ENCODE peak calls at places on chromosomes 3 and 15, in four cellular contexts. H is IMR-90, K is H9, D is trophoblast cell. G is an unnamed sample.

GRCh38 chr3:141681390-141681780 is 56.7 kb upstream of the RNF7 start:
- DNase-seq in H (no peak), K (no peak), D (no peak), G (no peak)

GRCh38 chr3:134474956-134475355 is 10.8 kb downstream of the ANAPC13 start:
- DNase-seq in H (no peak), K (no peak), D (peak; percentile 74), G (no peak)

GRCh38 chr15:57861805-57862586 is 155.5 kb downstream of the POLR2M start:
- DNase-seq in H (peak; percentile 64), K (no peak), D (peak; percentile 18), G (no peak)

GRCh38 chr15:60379466-60380274 is 18.1 kb downstream of the ANXA2 start:
- DNase-seq in H (peak; percentile 98), K (no peak), D (peak; percentile 97), G (no peak)

GRCh38 chr3:42025388-42026138 is 63.7 kb upstream of the ULK4 start:
- DNase-seq in H (peak; percentile 99), K (peak; percentile 93), D (peak; percentile 61), G (peak; percentile 89)

GRCh38 chr3:58299839-58300516 is 6.1 kb upstream of the RPP14 start:
- DNase-seq in H (peak; percentile 73), K (no peak), D (peak; percentile 70), G (peak; percentile 35)

GRCh38 chr3:101270158-101270557 is 50.2 kb downstream of the IMPG2 start:
- DNase-seq in H (no peak), K (no peak), D (no peak), G (no peak)

GRCh38 chr3:193207290-193207689 is 33.7 kb upstream of the PLAAT1 start:
- DNase-seq in H (no peak), K (no peak), D (no peak), G (no peak)

GRCh38 chr15:51768018-51768417 is 16.6 kb downstream of the TMOD2 start:
- DNase-seq in H (no peak), K (no peak), D (no peak), G (no peak)

GRCh38 chr3:123401836-123402530 is 46.9 kb downstream of the ADCY5 start:
- DNase-seq in H (no peak), K (no peak), D (no peak), G (no peak)

GRCh38 chr3:65995030-65995429 is 43.7 kb downstream of the MAGI1 start:
- DNase-seq in H (peak; percentile 46), K (no peak), D (peak; percentile 51), G (no peak)

GRCh38 chr3:143977326-143978262 is 6.0 kb downstream of the DIPK2A start:
- DNase-seq in H (peak; percentile 41), K (no peak), D (peak; percentile 10), G (no peak)

GRCh38 chr3:137163241-137163916 is 205.6 kb downstream of the IL20RB start:
- DNase-seq in H (no peak), K (peak; percentile 39), D (no peak), G (peak; percentile 43)

GRCh38 chr3:137163958-137164357 is 206.2 kb downstream of the IL20RB start:
- DNase-seq in H (no peak), K (no peak), D (no peak), G (no peak)

DNA sequence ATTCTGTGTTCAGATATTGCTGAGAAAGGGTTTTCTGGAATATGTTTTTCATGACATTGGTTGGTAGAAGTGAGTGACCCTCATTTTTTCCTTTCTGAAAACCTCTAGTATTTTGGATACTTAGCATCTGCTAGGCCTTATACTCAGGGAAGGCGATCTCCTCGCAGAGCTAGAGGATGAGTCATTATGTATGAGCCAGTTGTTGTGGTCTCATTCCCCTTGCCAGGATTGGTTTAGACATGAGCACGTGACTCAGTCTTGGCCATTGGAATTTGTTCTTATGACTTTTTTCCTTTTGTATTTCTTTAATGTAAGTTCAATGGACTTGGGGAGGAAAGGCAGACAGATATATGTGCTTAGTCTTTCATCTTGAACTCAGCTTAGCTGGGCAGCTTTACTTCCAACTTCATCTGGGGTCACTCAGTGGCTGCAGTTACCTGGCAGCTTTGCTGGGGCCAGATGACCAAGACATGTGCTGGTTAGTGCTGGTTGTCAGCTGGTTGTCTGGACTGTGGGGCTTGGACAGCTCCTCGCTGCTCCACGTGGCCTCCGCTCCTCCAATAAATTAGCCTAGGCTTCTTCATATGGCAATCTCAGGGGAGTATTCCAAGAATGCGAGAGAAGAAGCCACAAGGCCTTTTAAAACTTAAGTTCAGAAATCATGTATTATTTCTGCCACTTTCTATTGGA is 207.5 kb downstream of the IL20RB start:
- DNase-seq in H (peak; percentile 30), K (no peak), D (peak; percentile 4), G (no peak)
- H3K4ac ChIP-seq in H (no peak overlapping the region), K (no peak overlapping the region), D (no peak overlapping the region), G (no peak overlapping the region)

GRCh38 chr3:53891500-53892334 is at the start of gene SELENOK:
- DNase-seq in H (peak; percentile 99), K (peak; percentile 100), D (peak; percentile 100), G (peak; percentile 97)
- H3K4ac ChIP-seq in H (peak within 1 kb of the TSS; percentile 46), K (peak within 1 kb of the TSS; percentile 80), D (peak within 1 kb of the TSS; percentile 24), G (no peak within 1 kb of the TSS)

DNA sequence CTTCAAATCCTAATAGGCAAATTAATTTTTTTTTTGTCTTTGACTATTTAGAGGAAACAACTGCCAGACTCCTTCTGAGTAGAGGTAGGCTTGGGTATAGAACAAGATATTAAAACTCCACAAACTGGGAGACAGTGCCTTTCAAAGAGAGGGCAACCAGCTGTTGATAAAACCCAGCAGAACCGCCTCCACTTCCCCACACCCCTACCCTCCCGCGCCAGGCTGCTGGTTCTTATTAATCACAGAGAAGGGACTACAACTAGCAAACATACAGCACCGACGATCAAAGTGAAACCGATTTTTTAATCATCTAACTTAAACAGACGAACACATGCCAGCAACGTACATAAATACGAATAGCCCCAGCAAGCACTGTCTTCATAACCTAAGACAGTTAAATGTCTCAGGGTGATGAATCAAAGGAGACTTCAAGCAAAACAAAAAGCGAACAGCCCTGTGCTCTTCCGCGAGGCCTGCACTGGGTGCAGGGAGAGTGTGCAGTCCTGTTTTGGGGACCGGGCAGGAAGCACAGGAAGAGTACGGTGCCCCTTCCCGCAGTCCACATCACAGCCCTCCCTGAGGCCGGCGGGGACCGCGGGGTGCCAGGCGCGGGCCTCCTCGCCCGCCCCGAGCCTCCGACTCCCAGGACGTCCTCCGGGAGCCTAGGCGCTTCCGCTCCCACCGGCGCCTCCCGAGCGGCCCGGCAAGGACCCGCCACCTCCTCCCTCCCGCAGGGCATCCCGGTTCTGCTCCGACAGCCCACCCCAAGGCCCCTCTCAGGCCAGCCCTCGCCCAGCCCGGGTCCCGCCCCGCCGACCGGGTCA is 75.1 kb upstream of the VGLL4 start:
- DNase-seq in H (peak; percentile 57), K (no peak), D (peak; percentile 76), G (peak; percentile 21)
- H3K4ac ChIP-seq in H (peak overlapping the region; percentile 70), K (no peak overlapping the region), D (peak overlapping the region; percentile 77), G (no peak overlapping the region)

DNA sequence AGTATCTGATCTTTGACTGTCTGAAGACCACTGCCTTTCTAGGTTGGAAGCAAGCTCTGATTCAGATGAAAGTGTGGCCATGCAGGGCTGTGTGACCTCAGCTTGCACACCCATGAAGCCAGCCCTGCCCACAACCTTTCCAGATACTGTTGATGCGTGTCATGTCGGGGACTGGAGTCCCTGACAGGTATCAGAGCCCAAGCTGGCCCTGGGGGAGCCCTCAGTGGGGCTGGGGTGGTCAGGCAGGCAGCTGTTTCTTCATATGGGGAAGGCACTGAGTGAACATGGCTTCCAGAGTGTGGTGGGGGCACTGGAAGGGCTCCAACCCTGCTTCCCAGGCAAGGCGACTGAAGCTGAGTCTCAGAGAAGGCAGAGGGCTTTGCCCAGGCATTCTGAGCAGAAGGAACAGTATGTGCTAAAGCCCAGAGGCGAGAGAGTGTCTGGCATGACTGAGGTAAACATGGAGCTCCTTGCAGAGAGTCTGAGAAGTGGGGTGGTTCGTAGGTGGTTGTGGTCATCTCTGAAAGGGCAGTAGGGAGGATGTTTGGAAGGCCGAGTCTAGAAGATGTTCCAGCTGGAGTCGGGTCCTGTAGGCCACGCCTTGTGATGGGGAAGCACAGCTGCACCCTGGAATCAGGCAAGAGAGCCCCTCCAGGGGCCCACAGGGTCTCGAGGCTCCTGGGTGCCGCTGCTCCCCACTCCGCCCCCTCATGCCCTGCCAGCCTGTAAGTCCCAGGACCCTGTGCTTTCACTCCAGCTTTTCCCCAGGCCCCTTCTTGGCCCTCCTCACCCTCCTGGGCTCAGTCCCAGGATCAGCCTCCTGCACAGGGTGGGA is 122.3 kb downstream of the EEFSEC start:
- DNase-seq in H (peak; percentile 4), K (peak; percentile 18), D (no peak), G (no peak)
- H3K4ac ChIP-seq in H (peak overlapping the region; percentile 85), K (no peak overlapping the region), D (peak overlapping the region; percentile 53), G (no peak overlapping the region)

GRCh38 chr3:69320867-69321266 is 65.0 kb downstream of the FRMD4B start:
- DNase-seq in H (no peak), K (no peak), D (peak; percentile 22), G (no peak)

GRCh38 chr3:69322110-69322509 is 63.8 kb downstream of the FRMD4B start:
- DNase-seq in H (no peak), K (no peak), D (no peak), G (no peak)

GRCh38 chr3:69319652-69320051 is 66.2 kb downstream of the FRMD4B start:
- DNase-seq in H (no peak), K (no peak), D (no peak), G (no peak)

GRCh38 chr3:69323941-69324340 is 61.9 kb downstream of the FRMD4B start:
- DNase-seq in H (no peak), K (no peak), D (no peak), G (no peak)

DNA sequence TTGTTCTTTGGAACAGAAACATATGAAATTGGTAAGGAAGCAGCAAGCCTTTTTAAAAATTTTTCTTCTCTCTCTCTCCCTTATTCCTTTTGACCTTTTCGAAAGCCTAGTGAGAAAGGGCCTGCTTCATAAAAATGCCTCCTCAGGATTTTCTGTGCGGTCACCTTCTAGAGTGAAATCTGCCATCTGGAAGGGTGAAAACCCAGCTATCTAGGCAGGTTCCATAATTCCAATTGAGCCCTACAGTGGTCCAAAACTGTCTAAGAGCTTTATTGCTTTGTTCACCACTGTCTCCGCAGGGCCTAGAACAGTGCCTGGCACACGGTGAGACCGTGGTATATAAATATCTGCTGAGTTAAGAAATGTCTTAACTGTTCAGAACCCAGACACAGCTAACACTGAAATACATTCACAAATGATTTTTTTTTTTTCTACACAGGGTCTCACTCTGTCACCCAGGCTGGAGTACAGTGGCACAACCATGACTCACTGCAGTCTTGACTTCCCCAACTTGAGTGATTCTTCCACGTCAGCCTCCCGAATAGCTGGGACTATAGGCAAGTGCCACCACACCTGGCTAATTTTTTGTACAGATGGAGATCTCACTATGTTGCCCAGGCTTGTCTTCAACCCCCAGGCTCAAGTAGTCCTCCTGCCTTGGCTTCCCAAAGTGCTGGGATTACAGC is 64.4 kb downstream of the FRMD4B start:
- DNase-seq in H (no peak), K (no peak), D (peak; percentile 25), G (no peak)
- H3K4ac ChIP-seq in H (no peak overlapping the region), K (no peak overlapping the region), D (no peak overlapping the region), G (no peak overlapping the region)

GRCh38 chr3:16174976-16175901 is 759 bp downstream of the GALNT15 start:
- DNase-seq in H (no peak), K (peak; percentile 26), D (no peak), G (no peak)
- H3K4ac ChIP-seq in H (peak overlapping the region; percentile 99), K (no peak overlapping the region), D (no peak overlapping the region), G (no peak overlapping the region)

G was measured in neuronal stem cell.